ENCODE peak calls at places on chromosomes 13 and 19, in seven cellular contexts. One of them, this sample, is unnamed.

GRCh38 chr19:35352448-35353304 is 5.0 kb downstream of the FFAR1 start:
- DNase-seq in Calu3: peak
- DNase-seq in GM19239: peak
- DNase-seq in NCI-H187 treated with DMSO at 0.1 percent for 48 hours: peak
- DNase-seq in aorta: peak
- DNase-seq in stimulated activated CD4-positive, alpha-beta T cell treated with anti-CD3 and anti-CD28 coated beads, Interleukin-4, amount 100 ng/mL, for 48 hours: peak
- DNase-seq in BJ: peak
- DNase-seq in this sample: peak

GRCh38 chr19:45972081-45972943 is 1.4 kb downstream of the NOVA2 start:
- DNase-seq in BJ: no peak
- DNase-seq in NCI-H187 treated with DMSO at 0.1 percent for 48 hours: no peak
- DNase-seq in Calu3: no peak
- DNase-seq in stimulated activated CD4-positive, alpha-beta T cell treated with anti-CD3 and anti-CD28 coated beads, Interleukin-4, amount 100 ng/mL, for 48 hours: peak
- DNase-seq in aorta: no peak
- DNase-seq in GM19239: no peak
- DNase-seq in this sample: no peak

GRCh38 chr13:77507931-77508776 is 27.4 kb upstream of the SCEL start:
- DNase-seq in NCI-H187 treated with DMSO at 0.1 percent for 48 hours: no peak
- DNase-seq in BJ: peak
- DNase-seq in GM19239: no peak
- DNase-seq in Calu3: peak
- DNase-seq in aorta: no peak
- DNase-seq in stimulated activated CD4-positive, alpha-beta T cell treated with anti-CD3 and anti-CD28 coated beads, Interleukin-4, amount 100 ng/mL, for 48 hours: no peak
- DNase-seq in this sample: peak

GRCh38 chr13:101474419-101474957 is 22.0 kb downstream of the ITGBL1 start:
- DNase-seq in BJ: peak
- DNase-seq in NCI-H187 treated with DMSO at 0.1 percent for 48 hours: no peak
- DNase-seq in Calu3: peak
- DNase-seq in stimulated activated CD4-positive, alpha-beta T cell treated with anti-CD3 and anti-CD28 coated beads, Interleukin-4, amount 100 ng/mL, for 48 hours: no peak
- DNase-seq in GM19239: no peak
- DNase-seq in aorta: peak
- DNase-seq in this sample: no peak

GRCh38 chr13:97262058-97262457 is 39.9 kb downstream of the MBNL2 start:
- DNase-seq in NCI-H187 treated with DMSO at 0.1 percent for 48 hours: no peak
- DNase-seq in GM19239: no peak
- DNase-seq in Calu3: no peak
- DNase-seq in stimulated activated CD4-positive, alpha-beta T cell treated with anti-CD3 and anti-CD28 coated beads, Interleukin-4, amount 100 ng/mL, for 48 hours: no peak
- DNase-seq in BJ: no peak
- DNase-seq in aorta: no peak
- DNase-seq in this sample: no peak

GRCh38 chr13:93477238-93477637 is 250.6 kb downstream of the GPC6 start:
- DNase-seq in aorta: no peak
- DNase-seq in stimulated activated CD4-positive, alpha-beta T cell treated with anti-CD3 and anti-CD28 coated beads, Interleukin-4, amount 100 ng/mL, for 48 hours: no peak
- DNase-seq in Calu3: no peak
- DNase-seq in GM19239: no peak
- DNase-seq in BJ: peak
- DNase-seq in NCI-H187 treated with DMSO at 0.1 percent for 48 hours: no peak
- DNase-seq in this sample: no peak

GRCh38 chr13:23505007-23505406 is 65.2 kb upstream of the TNFRSF19 start:
- DNase-seq in BJ: peak
- DNase-seq in GM19239: no peak
- DNase-seq in stimulated activated CD4-positive, alpha-beta T cell treated with anti-CD3 and anti-CD28 coated beads, Interleukin-4, amount 100 ng/mL, for 48 hours: no peak
- DNase-seq in NCI-H187 treated with DMSO at 0.1 percent for 48 hours: no peak
- DNase-seq in aorta: no peak
- DNase-seq in Calu3: no peak
- DNase-seq in this sample: no peak

GRCh38 chr13:51035469-51035868 is 75.6 kb downstream of the C13orf42 start:
- DNase-seq in BJ: no peak
- DNase-seq in NCI-H187 treated with DMSO at 0.1 percent for 48 hours: no peak
- DNase-seq in stimulated activated CD4-positive, alpha-beta T cell treated with anti-CD3 and anti-CD28 coated beads, Interleukin-4, amount 100 ng/mL, for 48 hours: no peak
- DNase-seq in aorta: no peak
- DNase-seq in GM19239: no peak
- DNase-seq in Calu3: no peak
- DNase-seq in this sample: no peak

GRCh38 chr13:113383089-113383488 is 19.2 kb upstream of the GRTP1 start:
- DNase-seq in stimulated activated CD4-positive, alpha-beta T cell treated with anti-CD3 and anti-CD28 coated beads, Interleukin-4, amount 100 ng/mL, for 48 hours: no peak
- DNase-seq in Calu3: no peak
- DNase-seq in BJ: no peak
- DNase-seq in NCI-H187 treated with DMSO at 0.1 percent for 48 hours: no peak
- DNase-seq in aorta: no peak
- DNase-seq in GM19239: no peak
- DNase-seq in this sample: no peak

GRCh38 chr19:14565765-14566711 is 5.8 kb downstream of the NDUFB7 start:
- DNase-seq in GM19239: no peak
- DNase-seq in BJ: no peak
- DNase-seq in aorta: no peak
- DNase-seq in Calu3: no peak
- DNase-seq in NCI-H187 treated with DMSO at 0.1 percent for 48 hours: no peak
- DNase-seq in stimulated activated CD4-positive, alpha-beta T cell treated with anti-CD3 and anti-CD28 coated beads, Interleukin-4, amount 100 ng/mL, for 48 hours: no peak
- DNase-seq in this sample: no peak

GRCh38 chr13:44040754-44041100 is 161.0 kb downstream of the LACC1 start:
- DNase-seq in aorta: no peak
- DNase-seq in BJ: no peak
- DNase-seq in Calu3: no peak
- DNase-seq in GM19239: no peak
- DNase-seq in stimulated activated CD4-positive, alpha-beta T cell treated with anti-CD3 and anti-CD28 coated beads, Interleukin-4, amount 100 ng/mL, for 48 hours: no peak
- DNase-seq in NCI-H187 treated with DMSO at 0.1 percent for 48 hours: no peak
- DNase-seq in this sample: no peak

GRCh38 chr13:26983533-26984315 is 187.9 kb downstream of the USP12 start:
- DNase-seq in stimulated activated CD4-positive, alpha-beta T cell treated with anti-CD3 and anti-CD28 coated beads, Interleukin-4, amount 100 ng/mL, for 48 hours: no peak
- DNase-seq in NCI-H187 treated with DMSO at 0.1 percent for 48 hours: no peak
- DNase-seq in Calu3: no peak
- DNase-seq in GM19239: no peak
- DNase-seq in BJ: no peak
- DNase-seq in aorta: no peak
- DNase-seq in this sample: no peak

GRCh38 chr13:21033224-21033855 is 28.0 kb downstream of the LATS2 start:
- DNase-seq in stimulated activated CD4-positive, alpha-beta T cell treated with anti-CD3 and anti-CD28 coated beads, Interleukin-4, amount 100 ng/mL, for 48 hours: no peak
- DNase-seq in aorta: no peak
- DNase-seq in GM19239: no peak
- DNase-seq in BJ: peak
- DNase-seq in Calu3: peak
- DNase-seq in NCI-H187 treated with DMSO at 0.1 percent for 48 hours: no peak
- DNase-seq in this sample: no peak

GRCh38 chr13:112159575-112160547 is 92.9 kb downstream of the SOX1 start:
- DNase-seq in stimulated activated CD4-positive, alpha-beta T cell treated with anti-CD3 and anti-CD28 coated beads, Interleukin-4, amount 100 ng/mL, for 48 hours: no peak
- DNase-seq in BJ: no peak
- DNase-seq in Calu3: no peak
- DNase-seq in GM19239: no peak
- DNase-seq in NCI-H187 treated with DMSO at 0.1 percent for 48 hours: no peak
- DNase-seq in aorta: no peak
- DNase-seq in this sample: no peak